ENCODE peak calls at places on chromosomes 1 and 21, in ten cellular contexts. I is tibial nerve, O is OCI-LY7, T is astrocyte of the spinal cord, Y is lung, L is neural progenitor cell, M is K562, U is neural crest cell, F is fibroblast of the aortic adventitia, W is nephron progenitor cell. C is an unnamed sample.

GRCh38 chr1:2174348-2175054 is 20.1 kb downstream of the FAAP20 start:
- DNase-seq in M (peak), F (peak), T (peak), U (peak), O (peak), I (peak), L (peak), W (peak), Y (no peak), C (peak)

GRCh38 chr1:59057211-59057694 is 239.6 kb upstream of the FGGY start:
- DNase-seq in O (no peak), F (peak), I (peak), L (peak), T (peak), U (no peak), M (no peak), W (peak), Y (peak), C (no peak)

GRCh38 chr1:233355841-233356704 is 28.5 kb downstream of the MAP3K21 start:
- DNase-seq in M (no peak), I (no peak), U (no peak), F (no peak), Y (no peak), O (peak), W (no peak), L (no peak), T (no peak), C (no peak)

GRCh38 chr1:77796695-77797405 is 17.4 kb downstream of the MIGA1 start:
- DNase-seq in U (no peak), M (no peak), O (no peak), I (peak), T (no peak), Y (no peak), W (no peak), F (no peak), L (peak), C (no peak)

GRCh38 chr1:245096330-245097066 is 58.3 kb upstream of the KIF26B start:
- DNase-seq in I (no peak), Y (no peak), U (no peak), W (no peak), F (no peak), M (no peak), L (no peak), O (no peak), T (no peak), C (no peak)

GRCh38 chr1:196209983-196210382 is 398.3 kb downstream of the KCNT2 start:
- DNase-seq in T (peak), L (no peak), I (no peak), O (no peak), U (no peak), W (no peak), M (no peak), Y (no peak), F (peak), C (no peak)

GRCh38 chr1:235402457-235403200 is 35.4 kb downstream of the TBCE start:
- DNase-seq in W (no peak), T (no peak), L (no peak), U (no peak), M (no peak), F (no peak), I (no peak), O (no peak), Y (no peak), C (no peak)

GRCh38 chr1:202012544-202013478 is 2.4 kb downstream of the ELF3 start:
- DNase-seq in T (no peak), L (no peak), F (no peak), M (no peak), Y (no peak), U (no peak), W (no peak), I (no peak), O (no peak), C (no peak)

GRCh38 chr1:235758931-235759330 is 107.8 kb downstream of the LYST start:
- DNase-seq in F (no peak), I (peak), W (no peak), L (no peak), M (no peak), O (no peak), T (no peak), U (no peak), Y (no peak), C (no peak)

GRCh38 chr1:155698382-155699038 is 9.6 kb downstream of the DAP3 start:
- DNase-seq in F (peak), I (no peak), U (no peak), O (no peak), W (no peak), T (peak), Y (no peak), M (no peak), L (no peak), C (no peak)
- TF ChIP-seq CTCF in F (no peak), I (no peak), U (no peak), O (no peak), W (no peak), T (no peak), Y (no peak), M (no peak), L (no peak), C (no peak)

DNA sequence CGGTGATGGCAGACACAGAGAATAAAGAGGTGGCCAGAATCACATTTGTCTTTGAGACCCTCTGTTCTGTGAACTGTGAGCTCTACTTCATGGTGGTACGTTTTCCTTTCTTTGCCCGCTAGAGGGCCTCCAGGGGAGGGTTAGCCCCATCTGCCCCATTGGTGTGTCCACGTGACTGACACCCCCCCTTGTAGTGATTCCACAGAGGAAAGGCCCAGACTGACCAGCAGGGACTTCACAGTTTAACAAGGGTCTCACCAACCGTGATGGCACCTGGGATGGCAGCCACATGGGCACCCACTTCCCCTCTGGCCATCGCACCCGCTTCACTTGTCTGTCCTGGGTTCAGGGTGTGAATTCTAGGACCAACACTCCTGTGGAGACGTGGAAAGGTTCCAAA is 22.3 kb upstream of the SARS1 start:
- DNase-seq in M (peak), O (peak), W (no peak), U (no peak), T (no peak), I (no peak), Y (no peak), L (peak), F (no peak), C (no peak)
- TF ChIP-seq CTCF in M (peak), O (peak), W (no peak), U (peak), T (peak), I (no peak), Y (no peak), L (peak), F (peak), C (no peak)

GRCh38 chr1:155608888-155609225 is 1.2 kb upstream of the MSTO1 start:
- DNase-seq in U (no peak), W (no peak), I (no peak), T (no peak), M (no peak), Y (no peak), O (no peak), L (no peak), F (no peak), C (no peak)

GRCh38 chr1:155609515-155610256 is at the start of gene MSTO1:
- DNase-seq in T (peak), M (peak), L (peak), F (peak), W (peak), O (peak), Y (peak), U (peak), I (peak), C (peak)

GRCh38 chr1:155607708-155608107 is 2.3 kb upstream of the MSTO1 start:
- DNase-seq in M (no peak), I (no peak), T (no peak), W (no peak), L (no peak), U (no peak), F (no peak), O (peak), Y (no peak), C (no peak)
- TF ChIP-seq CTCF in M (no peak), I (no peak), T (no peak), W (no peak), L (no peak), U (peak), F (no peak), O (peak), Y (no peak), C (no peak)

DNA sequence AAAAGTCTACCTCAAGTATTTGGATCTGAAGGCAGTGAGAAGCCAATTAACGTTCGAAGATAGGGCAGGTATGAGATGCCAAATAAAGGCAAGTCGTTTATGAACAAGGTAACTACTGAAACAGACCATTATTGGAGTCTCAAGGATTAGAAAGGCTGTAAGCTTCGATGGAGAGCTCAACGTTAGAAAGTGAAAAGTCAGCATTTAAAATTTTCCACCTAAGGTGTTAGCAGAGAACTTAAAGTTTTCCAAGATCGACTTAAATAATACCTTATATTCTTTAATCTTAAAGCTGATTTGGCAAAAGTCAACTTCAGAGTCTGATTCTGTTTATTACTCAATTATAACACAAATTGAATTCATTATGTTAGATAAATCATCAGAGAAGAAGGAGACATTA is 28.1 kb downstream of the CLDN17 start:
- DNase-seq in T (no peak), I (no peak), U (no peak), F (no peak), O (no peak), L (no peak), W (no peak), M (no peak), Y (no peak), C (no peak)
- TF ChIP-seq CTCF in T (no peak), I (no peak), U (no peak), F (no peak), O (no peak), L (no peak), W (no peak), M (no peak), Y (no peak), C (no peak)